ENCODE peak calls at places on chromosome 9, in ten cellular contexts. F is colonic mucosa, I is fibroblast of lung, B is mammary epithelial cell, W is HepG2, M is mesendoderm, E is neural progenitor cell, K is HCT116, S is IMR-90, Q is neuronal stem cell. D is an unnamed sample.
A peak's percentile ranks its signal among the peaks of the same experiment; 100 is the strongest.

GRCh38 chr9:95495988-95496387 is 20.8 kb downstream of the PTCH1 start:
- DNase-seq in F (no peak), I (no peak), B (no peak), W (no peak), M (no peak), E (peak; percentile 93), K (no peak), S (no peak), Q (peak; percentile 81), D (no peak)

GRCh38 chr9:86765040-86765343 is 182.3 kb downstream of the GAS1 start:
- DNase-seq in F (no peak), I (no peak), B (no peak), W (no peak), M (no peak), E (no peak), K (no peak), S (no peak), Q (no peak), D (no peak)

GRCh38 chr9:122088880-122089567 is 4.1 kb downstream of the TTLL11 start:
- DNase-seq in F (no peak), I (no peak), B (no peak), W (no peak), M (no peak), E (no peak), K (no peak), S (no peak), Q (no peak), D (no peak)

GRCh38 chr9:125431741-125432271 is 170.2 kb downstream of the GAPVD1 start:
- DNase-seq in F (no peak), I (no peak), B (no peak), W (no peak), M (no peak), E (no peak), K (no peak), S (no peak), Q (no peak), D (no peak)

GRCh38 chr9:4424891-4425290 is 65.4 kb upstream of the SLC1A1 start:
- DNase-seq in F (no peak), I (no peak), B (no peak), W (no peak), M (no peak), E (no peak), K (no peak), S (no peak), Q (no peak), D (peak; percentile 57)

GRCh38 chr9:18542837-18543405 is 69.0 kb downstream of the ADAMTSL1 start:
- DNase-seq in F (no peak), I (peak; percentile 84), B (peak; percentile 32), W (no peak), M (no peak), E (no peak), K (no peak), S (peak; percentile 51), Q (no peak), D (no peak)

GRCh38 chr9:110995511-110996340 is 42.5 kb downstream of the LPAR1 start:
- DNase-seq in F (no peak), I (peak; percentile 66), B (no peak), W (no peak), M (no peak), E (no peak), K (no peak), S (peak; percentile 54), Q (no peak), D (peak; percentile 67)

GRCh38 chr9:77455312-77455927 is 192.7 kb downstream of the GNA14 start:
- DNase-seq in F (peak; percentile 76), I (no peak), B (peak; percentile 36), W (peak; percentile 33), M (peak; percentile 81), E (no peak), K (peak; percentile 56), S (no peak), Q (no peak), D (no peak)

GRCh38 chr9:131889437-131890244 is 149.8 kb upstream of the RAPGEF1 start:
- DNase-seq in F (no peak), I (peak; percentile 20), B (no peak), W (no peak), M (peak; percentile 26), E (no peak), K (no peak), S (no peak), Q (no peak), D (no peak)

GRCh38 chr9:117945286-117945685 is 241.1 kb downstream of the TLR4 start:
- DNase-seq in F (no peak), I (no peak), B (no peak), W (no peak), M (no peak), E (no peak), K (no peak), S (no peak), Q (no peak), D (no peak)

GRCh38 chr9:129972816-129973215 is 70.2 kb downstream of the FNBP1 start:
- DNase-seq in F (no peak), I (peak; percentile 51), B (no peak), W (no peak), M (no peak), E (no peak), K (no peak), S (no peak), Q (no peak), D (no peak)

GRCh38 chr9:124296094-124296493 is 38.3 kb downstream of the NEK6 start:
- DNase-seq in F (no peak), I (no peak), B (no peak), W (no peak), M (no peak), E (no peak), K (no peak), S (no peak), Q (no peak), D (no peak)

GRCh38 chr9:14349141-14349817 is 35.3 kb upstream of the NFIB start:
- DNase-seq in F (no peak), I (peak; percentile 37), B (peak; percentile 38), W (no peak), M (peak; percentile 42), E (peak; percentile 49), K (no peak), S (no peak), Q (peak; percentile 42), D (no peak)

GRCh38 chr9:14348241-14349140 is 34.5 kb upstream of the NFIB start:
- DNase-seq in F (no peak), I (no peak), B (peak; percentile 52), W (no peak), M (peak; percentile 59), E (peak; percentile 64), K (no peak), S (no peak), Q (peak; percentile 48), D (peak; percentile 39)

GRCh38 chr9:14346826-14347407 is 33.0 kb upstream of the NFIB start:
- DNase-seq in F (no peak), I (no peak), B (no peak), W (no peak), M (peak; percentile 60), E (peak; percentile 52), K (no peak), S (no peak), Q (no peak), D (no peak)

GRCh38 chr9:14346301-14346721 is 32.4 kb upstream of the NFIB start:
- DNase-seq in F (no peak), I (no peak), B (no peak), W (no peak), M (peak; percentile 84), E (peak; percentile 47), K (no peak), S (no peak), Q (no peak), D (no peak)

DNA sequence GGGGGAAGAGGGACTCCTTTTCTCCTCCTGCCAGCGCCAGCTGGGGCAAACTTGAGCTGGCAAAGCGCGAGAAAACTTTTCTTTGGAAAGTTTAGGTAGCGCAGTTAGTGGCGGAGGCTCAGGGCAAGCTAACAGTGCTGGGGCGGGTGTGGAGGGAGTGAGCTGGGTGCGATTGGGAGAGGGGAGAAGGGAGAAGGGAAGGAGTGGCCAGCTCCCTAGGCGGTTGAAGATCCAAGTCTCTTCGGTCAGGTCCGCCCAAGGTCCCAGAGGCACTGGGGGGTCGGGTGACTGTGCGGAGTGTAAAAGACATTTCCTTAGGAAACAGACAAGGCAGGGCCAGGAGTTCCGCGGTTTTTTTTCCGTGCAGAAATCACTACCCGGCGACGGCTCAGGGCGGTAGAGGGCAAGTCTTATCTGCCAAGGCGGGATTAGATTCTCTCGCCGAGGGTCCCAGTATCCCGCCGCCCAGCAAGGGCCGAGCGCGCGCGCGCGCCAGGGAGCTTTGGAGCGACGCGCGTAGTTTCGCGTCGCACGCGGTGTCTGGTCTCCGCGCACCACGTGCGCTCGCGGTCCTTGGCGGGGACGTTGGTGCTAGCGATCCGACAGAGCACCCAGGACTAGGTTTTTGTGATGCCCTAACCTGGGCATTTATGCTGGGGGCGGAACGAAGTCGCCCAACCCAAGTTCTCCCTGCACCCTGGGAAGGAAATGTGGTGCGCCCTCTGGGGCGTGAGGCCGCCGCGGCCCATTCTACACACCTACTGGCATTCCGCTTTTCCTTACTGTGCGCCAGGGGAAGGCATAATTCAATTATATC is 33.7 kb upstream of the NFIB start:
- DNase-seq in F (peak; percentile 46), I (peak; percentile 49), B (peak; percentile 67), W (no peak), M (peak; percentile 82), E (peak; percentile 68), K (no peak), S (no peak), Q (no peak), D (peak; percentile 59)
- H3K9ac ChIP-seq in F (peak overlapping the region; percentile 25), I (no peak overlapping the region), B (peak overlapping the region; percentile 20), W (no peak overlapping the region), M (peak overlapping the region; percentile 77), E (no peak overlapping the region), K (no peak overlapping the region), S (no peak overlapping the region), Q (peak overlapping the region; percentile 68), D (peak overlapping the region; percentile 47)

GRCh38 chr9:36036780-36037579 is at the start of gene RECK:
- DNase-seq in F (peak; percentile 92), I (peak; percentile 81), B (peak; percentile 84), W (peak; percentile 43), M (peak; percentile 92), E (peak; percentile 95), K (peak; percentile 37), S (peak; percentile 84), Q (peak; percentile 85), D (peak; percentile 97)
- H3K9ac ChIP-seq in F (peak within 1 kb of the TSS; percentile 82), I (peak within 1 kb of the TSS; percentile 86), B (peak within 1 kb of the TSS; percentile 88), W (peak within 1 kb of the TSS; percentile 65), M (peak within 1 kb of the TSS; percentile 87), E (peak within 1 kb of the TSS; percentile 41), K (peak within 1 kb of the TSS; percentile 59), S (peak within 1 kb of the TSS; percentile 100), Q (peak within 1 kb of the TSS; percentile 98), D (peak within 1 kb of the TSS; percentile 92)

GRCh38 chr9:113299800-113300292 is 3.3 kb downstream of the RNF183 start:
- DNase-seq in F (peak; percentile 79), I (no peak), B (no peak), W (no peak), M (no peak), E (no peak), K (no peak), S (no peak), Q (no peak), D (no peak)
- H3K9ac ChIP-seq in F (no peak overlapping the region), I (no peak overlapping the region), B (no peak overlapping the region), W (no peak overlapping the region), M (no peak overlapping the region), E (no peak overlapping the region), K (no peak overlapping the region), S (no peak overlapping the region), Q (no peak overlapping the region), D (no peak overlapping the region)

DNA sequence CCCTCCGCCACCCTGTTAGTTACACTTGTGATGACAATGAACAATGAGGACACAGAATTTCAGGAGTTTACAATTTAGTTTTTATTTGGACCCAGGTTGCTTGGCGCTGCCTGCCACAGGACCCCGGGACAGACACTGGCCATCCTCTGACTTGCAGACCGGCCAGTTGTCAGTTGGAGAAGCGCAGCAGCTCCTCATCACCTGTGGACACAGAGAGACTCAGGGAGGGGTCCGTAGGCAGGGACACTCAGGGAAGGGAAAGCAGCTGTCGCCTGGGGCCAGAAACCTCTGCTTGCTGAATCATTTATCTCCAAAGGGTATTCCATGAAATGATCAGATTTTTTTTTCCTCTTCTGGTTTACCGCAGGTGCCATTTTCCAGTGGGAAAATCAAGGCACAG is 18.0 kb downstream of the AMBP start:
- DNase-seq in F (peak; percentile 6), I (no peak), B (no peak), W (no peak), M (no peak), E (no peak), K (no peak), S (no peak), Q (no peak), D (no peak)
- H3K9ac ChIP-seq in F (no peak overlapping the region), I (no peak overlapping the region), B (no peak overlapping the region), W (no peak overlapping the region), M (no peak overlapping the region), E (no peak overlapping the region), K (no peak overlapping the region), S (no peak overlapping the region), Q (no peak overlapping the region), D (no peak overlapping the region)

D was measured in adipocyte.